ENCODE peak calls at places on chromosome 17, in four cellular contexts. F, V, K and Y are unnamed samples.

GRCh38 chr17:76353004-76353598 is 615 bp downstream of the PRPSAP1 start:
- DNase-seq in F (no peak), K (no peak), V (no peak), Y (no peak)

GRCh38 chr17:4444782-4445473 is 11.2 kb downstream of the SPNS3 start:
- DNase-seq in F (no peak), K (no peak), V (no peak), Y (peak)

GRCh38 chr17:10247806-10248334 is 49.5 kb upstream of the GAS7 start:
- DNase-seq in V (no peak), F (no peak), K (no peak), Y (no peak)

GRCh38 chr17:35700157-35700556 is 31.3 kb upstream of the RASL10B start:
- DNase-seq in K (no peak), V (no peak), F (no peak), Y (no peak)

GRCh38 chr17:339193-340061 is 13.2 kb downstream of the RPH3AL start:
- DNase-seq in K (no peak), F (no peak), V (no peak), Y (no peak)

GRCh38 chr17:9183297-9183696 is 162.0 kb downstream of the NTN1 start:
- DNase-seq in V (no peak), K (no peak), F (no peak), Y (no peak)

GRCh38 chr17:42846594-42847280 is 2.4 kb downstream of the AOC2 start:
- DNase-seq in V (no peak), K (no peak), F (peak), Y (no peak)

GRCh38 chr17:73030995-73031394 is 61.5 kb downstream of the SLC39A11 start:
- DNase-seq in F (no peak), V (no peak), K (no peak), Y (no peak)

GRCh38 chr17:17768415-17769088 is 68.2 kb downstream of the SREBF1 start:
- DNase-seq in V (no peak), K (no peak), F (no peak), Y (no peak)

GRCh38 chr17:17771498-17772201 is 65.1 kb downstream of the SREBF1 start:
- DNase-seq in K (no peak), F (no peak), V (no peak), Y (no peak)

GRCh38 chr17:17769869-17770361 is 66.9 kb downstream of the SREBF1 start:
- DNase-seq in F (no peak), K (no peak), V (no peak), Y (no peak)

GRCh38 chr17:17772231-17772630 is 64.6 kb downstream of the SREBF1 start:
- DNase-seq in V (no peak), F (no peak), K (no peak), Y (no peak)

GRCh38 chr17:17770371-17771059 is 66.3 kb downstream of the SREBF1 start:
- DNase-seq in F (no peak), V (no peak), K (no peak), Y (no peak)
- H3K27ac ChIP-seq in F (no peak), V (no peak), K (peak), Y (no peak)

GRCh38 chr17:82696916-82697807 is 1.3 kb downstream of the RAB40B start:
- DNase-seq in F (no peak), V (no peak), K (no peak), Y (no peak)

GRCh38 chr17:82699551-82699950 is 1.1 kb upstream of the RAB40B start:
- DNase-seq in V (no peak), K (no peak), F (no peak), Y (no peak)

GRCh38 chr17:82698065-82698973 is at the start of gene RAB40B:
- DNase-seq in F (peak), V (peak), K (peak), Y (peak)

GRCh38 chr17:82697808-82698064 is 762 bp downstream of the RAB40B start:
- DNase-seq in K (no peak), F (no peak), V (no peak), Y (no peak)

GRCh38 chr17:82698974-82699442 is 510 bp upstream of the RAB40B start:
- DNase-seq in F (peak), K (no peak), V (no peak), Y (no peak)
- H3K27ac ChIP-seq in F (no peak), K (peak), V (peak), Y (peak)

GRCh38 chr17:45578516-45579455 is 88.3 kb upstream of the PLEKHM1 start:
- DNase-seq in K (no peak), F (peak), V (no peak), Y (no peak)

GRCh38 chr17:45579529-45580495 is 89.3 kb upstream of the PLEKHM1 start:
- DNase-seq in F (peak), K (no peak), V (no peak), Y (no peak)

GRCh38 chr17:45580914-45581313 is 90.4 kb upstream of the PLEKHM1 start:
- DNase-seq in V (peak), K (no peak), F (no peak), Y (no peak)

GRCh38 chr17:45581860-45582259 is 91.3 kb upstream of the PLEKHM1 start:
- DNase-seq in K (no peak), F (no peak), V (no peak), Y (no peak)

GRCh38 chr17:45584092-45585036 is 93.8 kb upstream of the PLEKHM1 start:
- DNase-seq in F (peak), K (peak), V (peak), Y (no peak)
- H3K27ac ChIP-seq in F (peak), K (peak), V (peak), Y (peak)

DNA sequence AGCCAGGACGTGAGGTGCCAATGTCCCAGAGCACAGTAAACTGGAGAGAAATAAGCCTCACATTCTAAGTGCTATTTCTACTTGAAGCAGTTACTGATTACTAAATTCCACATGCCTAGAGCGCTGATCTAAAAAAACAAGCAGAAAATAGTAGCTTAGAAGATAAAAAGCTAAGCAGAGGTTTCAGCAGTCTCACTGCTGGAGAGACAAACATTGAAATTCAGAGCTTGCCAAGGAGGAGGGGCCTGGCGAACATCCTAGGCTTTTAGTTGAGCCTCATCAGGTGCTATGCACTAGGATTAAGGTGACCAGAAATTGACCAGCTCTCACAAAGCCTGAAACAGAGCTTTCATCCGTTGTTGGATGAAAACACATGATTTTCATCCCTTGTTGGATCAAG is 136.9 kb upstream of the FAM20A start:
- DNase-seq in F (no peak), K (no peak), V (no peak), Y (no peak)
- H3K27ac ChIP-seq in F (no peak), K (no peak), V (no peak), Y (no peak)

GRCh38 chr17:77361986-77362620 is 221.3 kb downstream of the SEC14L1 start:
- DNase-seq in F (no peak), V (no peak), K (no peak), Y (no peak)
- H3K27ac ChIP-seq in F (no peak), V (no peak), K (peak), Y (no peak)

DNA sequence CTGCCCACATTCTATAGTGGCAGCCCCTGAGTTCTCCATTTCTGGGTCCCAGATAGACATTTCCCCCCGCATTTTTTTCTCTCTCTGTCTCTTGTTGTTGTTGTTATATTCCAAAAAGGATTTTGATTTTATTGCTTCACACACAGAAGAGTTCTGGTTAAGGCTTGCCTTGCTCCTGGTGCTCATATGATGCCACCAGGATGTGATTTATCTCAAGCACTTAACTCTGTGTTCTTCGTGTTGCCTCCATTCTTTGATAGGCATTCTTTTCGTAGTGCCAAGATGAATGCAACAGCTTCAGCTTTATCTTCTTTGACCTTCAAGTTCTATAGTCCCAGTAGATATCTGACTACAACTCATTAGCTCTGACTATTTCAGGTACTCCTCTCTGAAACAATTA is 9.1 kb downstream of the ITGA3 start:
- DNase-seq in V (no peak), F (no peak), K (no peak), Y (no peak)
- H3K27ac ChIP-seq in V (no peak), F (peak), K (peak), Y (no peak)

GRCh38 chr17:57459286-57459915 is 203.1 kb downstream of the MSI2 start:
- DNase-seq in F (peak), K (no peak), V (peak), Y (no peak)
- H3K27ac ChIP-seq in F (no peak), K (no peak), V (peak), Y (no peak)

DNA sequence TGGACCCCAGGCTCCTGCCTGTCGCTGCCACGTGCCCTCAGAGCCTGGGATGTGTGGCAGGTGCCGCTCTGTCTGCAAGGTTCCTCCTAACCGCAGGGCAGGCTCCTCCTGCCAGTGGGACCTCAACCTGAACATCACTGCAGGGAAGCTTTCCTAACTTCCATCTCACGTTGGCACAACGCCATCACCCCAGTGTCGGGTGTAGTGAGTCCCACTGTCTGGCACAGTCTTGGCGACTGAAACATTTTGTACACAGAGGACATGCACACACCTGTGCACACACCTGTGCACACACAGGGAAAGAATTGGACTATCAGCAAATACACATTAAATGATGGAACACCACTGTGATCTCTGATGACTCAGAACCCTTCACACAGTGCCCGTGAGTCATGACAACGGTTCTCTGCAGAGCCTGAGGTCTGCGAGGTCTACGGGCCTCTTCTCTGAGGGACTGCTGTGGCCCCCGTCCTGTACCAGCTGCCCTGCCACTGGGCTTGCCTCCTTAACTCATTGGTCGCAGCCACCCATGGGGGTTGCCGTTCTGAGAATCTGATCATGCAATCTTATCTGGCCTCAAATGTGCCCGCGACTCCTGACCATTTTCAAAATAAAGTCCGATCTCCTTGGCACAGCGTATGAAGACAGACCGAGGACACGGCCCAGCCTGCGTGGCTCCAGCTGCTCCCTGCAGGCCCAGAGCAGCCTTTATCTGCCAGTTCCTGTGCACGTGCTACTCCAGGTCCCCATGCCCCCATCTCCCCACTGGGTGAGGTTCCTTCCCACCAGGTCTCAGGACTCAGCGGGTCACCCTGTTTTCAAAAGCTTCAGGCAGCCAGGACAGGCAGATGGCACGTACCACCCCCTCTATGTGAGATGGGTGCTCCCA is 7.6 kb downstream of the CCDC57 start:
- DNase-seq in V (no peak), F (peak), K (no peak), Y (no peak)
- H3K27ac ChIP-seq in V (peak), F (no peak), K (peak), Y (no peak)